ENCODE peak calls at places on chromosomes 13 and 19, in nine cellular contexts. C is CD8-positive, alpha-beta T cell; M is stomach; K is left lung; O is left ventricle myocardium inferior; R is thoracic aorta; Y is mucosa of descending colon; L is fibroblast of lung; N is tibial nerve. P is an unnamed sample.

GRCh38 chr19:16383584-16384161 is 59.0 kb downstream of the KLF2 start:
- DNase-seq in C (no peak), M (no peak), K (no peak), O (no peak), R (no peak), Y (no peak), L (no peak), N (no peak), P (no peak)

GRCh38 chr13:49134305-49134704 is 85.8 kb upstream of the MLNR start:
- DNase-seq in C (no peak), M (no peak), K (no peak), O (no peak), R (no peak), Y (no peak), L (no peak), N (no peak), P (no peak)

GRCh38 chr19:16566161-16566560 is 6.1 kb downstream of the SLC35E1 start:
- DNase-seq in C (peak), M (peak), K (no peak), O (no peak), R (no peak), Y (peak), L (no peak), N (no peak), P (no peak)

GRCh38 chr19:47377208-47377701 is 28.1 kb downstream of the DHX34 start:
- DNase-seq in C (no peak), M (no peak), K (no peak), O (peak), R (no peak), Y (no peak), L (no peak), N (no peak), P (no peak)

GRCh38 chr13:113741101-113741731 is 17.8 kb upstream of the TMEM255B start:
- DNase-seq in C (no peak), M (no peak), K (peak), O (no peak), R (no peak), Y (no peak), L (peak), N (no peak), P (no peak)

GRCh38 chr19:31301306-31301980 is 47.8 kb downstream of the TSHZ3 start:
- DNase-seq in C (no peak), M (no peak), K (no peak), O (no peak), R (no peak), Y (no peak), L (no peak), N (no peak), P (no peak)

GRCh38 chr19:2127758-2128157 is 23.6 kb downstream of the AP3D1 start:
- DNase-seq in C (no peak), M (no peak), K (no peak), O (peak), R (no peak), Y (no peak), L (no peak), N (no peak), P (no peak)

GRCh38 chr19:38839816-38840582 is 8.4 kb upstream of the ECH1 start:
- DNase-seq in C (no peak), M (no peak), K (no peak), O (no peak), R (no peak), Y (no peak), L (peak), N (no peak), P (no peak)

GRCh38 chr13:93183302-93183701 is 43.3 kb upstream of the GPC6 start:
- DNase-seq in C (no peak), M (no peak), K (no peak), O (no peak), R (no peak), Y (no peak), L (no peak), N (no peak), P (no peak)

GRCh38 chr19:40982594-40983101 is 8.4 kb upstream of the CYP2B6 start:
- DNase-seq in C (no peak), M (no peak), K (no peak), O (no peak), R (no peak), Y (no peak), L (peak), N (no peak), P (no peak)

GRCh38 chr13:44932850-44933251 is 56.4 kb downstream of the NUFIP1 start:
- DNase-seq in C (no peak), M (peak), K (no peak), O (no peak), R (no peak), Y (no peak), L (peak), N (peak), P (no peak)

GRCh38 chr19:18879579-18880373 is 16.2 kb downstream of the CERS1 start:
- DNase-seq in C (no peak), M (peak), K (peak), O (no peak), R (no peak), Y (peak), L (no peak), N (no peak), P (no peak)

GRCh38 chr19:15161028-15161984 is 39.5 kb downstream of the NOTCH3 start:
- DNase-seq in C (no peak), M (no peak), K (no peak), O (no peak), R (no peak), Y (no peak), L (peak), N (no peak), P (no peak)

GRCh38 chr19:38877781-38878574 is at the start of gene RINL:
- DNase-seq in C (peak), M (peak), K (peak), O (no peak), R (no peak), Y (peak), L (no peak), N (no peak), P (peak)

GRCh38 chr13:75365724-75366173 is 116.2 kb downstream of the TBC1D4 start:
- DNase-seq in C (no peak), M (no peak), K (no peak), O (no peak), R (no peak), Y (no peak), L (peak), N (no peak), P (peak)

GRCh38 chr19:47430041-47430802 is 10.9 kb upstream of the MEIS3 start:
- DNase-seq in C (no peak), M (peak), K (no peak), O (no peak), R (no peak), Y (peak), L (peak), N (no peak), P (no peak)

GRCh38 chr13:103883698-103884097 is 817.5 kb upstream of the SLC10A2 start:
- DNase-seq in C (no peak), M (no peak), K (no peak), O (no peak), R (no peak), Y (no peak), L (peak), N (no peak), P (no peak)

GRCh38 chr13:103878891-103879605 is 812.8 kb upstream of the SLC10A2 start:
- DNase-seq in C (no peak), M (no peak), K (no peak), O (no peak), R (no peak), Y (no peak), L (peak), N (no peak), P (no peak)

GRCh38 chr13:103884139-103884723 is 818.0 kb upstream of the SLC10A2 start:
- DNase-seq in C (no peak), M (no peak), K (no peak), O (no peak), R (no peak), Y (no peak), L (no peak), N (no peak), P (no peak)

GRCh38 chr13:103883152-103883551 is 816.9 kb upstream of the SLC10A2 start:
- DNase-seq in C (no peak), M (peak), K (peak), O (peak), R (peak), Y (peak), L (peak), N (peak), P (no peak)
- TF ChIP-seq CTCF in C (no peak), M (peak), K (peak), O (peak), R (peak), Y (no peak), L (peak), N (peak), P (no peak)

GRCh38 chr13:110416131-110416584 is 109.1 kb downstream of the COL4A2 start:
- DNase-seq in C (no peak), M (no peak), K (no peak), O (no peak), R (no peak), Y (no peak), L (no peak), N (no peak), P (no peak)
- H3K4me3 ChIP-seq in C (no peak), M (no peak), K (no peak), O (peak), R (peak), Y (no peak), L (no peak), N (no peak), P (no peak)

GRCh38 chr19:43713208-43713607 is 2.7 kb upstream of the IRGC start:
- DNase-seq in C (no peak), M (no peak), K (no peak), O (no peak), R (no peak), Y (no peak), L (no peak), N (no peak), P (no peak)

GRCh38 chr19:43705729-43706128 is 10.1 kb upstream of the IRGC start:
- DNase-seq in C (no peak), M (no peak), K (no peak), O (no peak), R (no peak), Y (no peak), L (no peak), N (no peak), P (no peak)

GRCh38 chr19:43707158-43707712 is 8.6 kb upstream of the IRGC start:
- DNase-seq in C (no peak), M (no peak), K (no peak), O (no peak), R (no peak), Y (no peak), L (no peak), N (no peak), P (no peak)

GRCh38 chr19:43711751-43712355 is 4.0 kb upstream of the IRGC start:
- DNase-seq in C (no peak), M (no peak), K (no peak), O (no peak), R (no peak), Y (peak), L (no peak), N (no peak), P (no peak)

DNA sequence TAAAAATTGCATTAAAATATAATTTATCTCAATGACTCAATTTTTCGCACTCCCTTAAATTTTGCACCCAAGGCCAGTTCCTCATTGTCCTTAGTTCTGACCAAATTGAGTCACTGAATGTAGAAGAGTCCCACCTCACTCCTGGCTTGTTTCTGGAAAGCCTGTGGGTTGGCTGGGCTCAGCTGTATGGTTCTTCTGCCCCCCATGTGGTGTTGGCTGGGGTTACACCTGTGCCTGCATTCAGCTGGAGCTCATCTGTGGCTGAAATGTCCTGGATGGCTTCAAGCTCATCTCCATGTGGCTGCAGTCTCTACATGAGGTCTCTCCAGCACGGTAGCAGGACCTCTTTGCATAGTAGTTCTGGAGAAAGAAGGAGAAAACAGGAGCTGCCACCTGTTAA is 7.2 kb upstream of the IRGC start:
- DNase-seq in C (no peak), M (no peak), K (no peak), O (no peak), R (no peak), Y (no peak), L (no peak), N (no peak), P (no peak)
- TF ChIP-seq CTCF in C (no peak), M (no peak), K (no peak), O (no peak), R (no peak), Y (no peak), L (no peak), N (no peak), P (no peak)

DNA sequence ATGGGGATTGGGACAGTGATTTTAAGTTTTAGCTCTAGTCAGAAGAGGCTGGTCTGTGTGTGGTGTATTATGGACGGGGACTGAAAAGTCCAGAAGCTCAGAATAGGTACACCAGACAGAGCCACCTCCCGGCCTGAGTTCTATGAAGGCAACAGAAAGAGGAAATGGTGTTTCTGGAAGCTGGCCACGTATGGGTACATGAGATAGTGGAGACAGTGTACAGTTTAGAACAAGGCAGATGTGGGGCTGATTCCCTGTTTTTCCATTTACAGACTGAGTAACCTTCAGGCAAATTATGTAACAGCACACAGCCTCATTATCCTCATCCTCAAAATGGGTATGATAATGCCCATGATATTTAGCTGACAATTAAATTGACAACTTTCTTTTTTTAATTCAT is 1.3 kb downstream of the ZNF175 start:
- DNase-seq in C (no peak), M (no peak), K (no peak), O (no peak), R (no peak), Y (peak), L (no peak), N (no peak), P (no peak)
- H3K4me3 ChIP-seq in C (no peak), M (no peak), K (peak), O (peak), R (peak), Y (no peak), L (peak), N (no peak), P (peak)

DNA sequence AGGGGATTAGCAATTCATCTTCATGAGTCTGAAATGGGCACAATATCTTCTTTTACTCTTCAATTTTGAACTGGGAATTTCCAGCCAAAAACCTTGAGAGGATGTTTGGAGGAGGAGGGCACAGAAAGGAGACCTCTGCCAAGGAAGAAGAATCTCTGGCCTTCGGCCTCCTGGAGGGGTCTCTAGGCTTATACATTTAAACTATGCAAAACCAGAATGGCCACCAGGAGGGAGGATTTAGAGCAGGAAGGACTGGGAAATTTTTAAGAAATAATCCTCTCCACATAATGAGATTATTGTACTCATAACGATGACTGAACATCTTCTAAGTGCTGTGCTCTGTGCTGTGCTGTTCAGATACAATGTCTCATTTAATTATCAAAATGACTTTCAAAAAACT is 325.9 kb downstream of the NDFIP2 start:
- DNase-seq in C (no peak), M (no peak), K (no peak), O (no peak), R (no peak), Y (no peak), L (no peak), N (no peak), P (no peak)
- TF ChIP-seq CTCF in C (no peak), M (no peak), K (no peak), O (no peak), R (no peak), Y (no peak), L (no peak), N (no peak), P (no peak)

GRCh38 chr19:7729831-7730285 is 2.1 kb downstream of the CLEC4G start:
- DNase-seq in C (no peak), M (no peak), K (no peak), O (no peak), R (no peak), Y (no peak), L (no peak), N (no peak), P (no peak)

GRCh38 chr19:7731615-7732014 is 295 bp downstream of the CLEC4G start:
- DNase-seq in C (no peak), M (no peak), K (no peak), O (no peak), R (no peak), Y (no peak), L (no peak), N (no peak), P (no peak)

GRCh38 chr19:7731218-7731595 is 703 bp downstream of the CLEC4G start:
- DNase-seq in C (no peak), M (no peak), K (no peak), O (no peak), R (no peak), Y (no peak), L (no peak), N (no peak), P (no peak)

GRCh38 chr19:7729211-7729610 is 2.7 kb downstream of the CLEC4G start:
- DNase-seq in C (no peak), M (no peak), K (no peak), O (no peak), R (no peak), Y (no peak), L (no peak), N (no peak), P (no peak)

DNA sequence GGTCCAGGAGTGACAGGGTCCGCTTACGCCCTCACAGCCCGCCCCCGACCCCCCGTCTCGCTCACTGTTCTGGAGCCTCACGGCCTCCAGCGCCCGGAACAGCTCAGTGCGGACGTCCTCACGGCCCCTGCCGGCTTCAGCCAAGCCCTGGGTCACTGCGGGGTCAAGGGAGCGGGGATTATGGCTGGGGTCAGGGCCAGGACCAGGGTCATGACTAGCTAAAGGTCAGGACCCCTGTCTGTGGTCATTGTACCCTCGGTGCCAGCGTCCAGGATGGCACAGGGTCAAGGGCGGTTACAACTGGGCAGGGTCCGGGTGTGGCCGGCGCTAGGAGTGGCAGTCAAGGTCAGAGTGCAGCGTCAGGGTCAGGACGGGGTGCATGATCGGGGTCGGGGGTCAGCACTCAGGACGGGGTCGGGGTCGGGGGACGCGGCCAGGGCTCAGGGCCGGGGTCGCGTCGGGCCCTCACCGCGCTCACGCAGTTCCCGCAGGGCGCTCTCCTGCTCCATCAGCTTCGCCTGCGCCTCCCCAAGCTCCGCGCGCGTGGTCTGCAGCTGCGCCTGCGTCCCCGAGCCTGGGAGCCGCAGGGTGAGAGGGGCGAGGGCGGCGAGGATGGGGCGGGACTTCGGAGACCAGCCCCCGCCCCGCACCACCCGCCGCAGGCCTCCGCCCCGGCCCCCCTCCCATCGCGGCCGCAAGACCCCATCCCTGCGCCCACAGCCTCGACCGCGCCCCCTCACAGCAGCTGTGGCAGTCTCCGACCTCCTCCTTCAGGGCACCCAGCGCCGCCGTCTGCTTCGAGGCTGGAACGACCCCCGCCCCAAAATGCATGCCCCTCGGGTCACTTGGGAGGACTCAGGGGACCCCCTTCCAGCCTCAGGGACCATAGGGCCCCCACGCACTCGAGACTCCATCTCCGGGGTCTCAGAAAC is 1.4 kb downstream of the CLEC4G start:
- DNase-seq in C (no peak), M (no peak), K (no peak), O (no peak), R (no peak), Y (no peak), L (no peak), N (no peak), P (no peak)
- H3K4me3 ChIP-seq in C (peak), M (no peak), K (peak), O (no peak), R (peak), Y (no peak), L (no peak), N (no peak), P (no peak)

DNA sequence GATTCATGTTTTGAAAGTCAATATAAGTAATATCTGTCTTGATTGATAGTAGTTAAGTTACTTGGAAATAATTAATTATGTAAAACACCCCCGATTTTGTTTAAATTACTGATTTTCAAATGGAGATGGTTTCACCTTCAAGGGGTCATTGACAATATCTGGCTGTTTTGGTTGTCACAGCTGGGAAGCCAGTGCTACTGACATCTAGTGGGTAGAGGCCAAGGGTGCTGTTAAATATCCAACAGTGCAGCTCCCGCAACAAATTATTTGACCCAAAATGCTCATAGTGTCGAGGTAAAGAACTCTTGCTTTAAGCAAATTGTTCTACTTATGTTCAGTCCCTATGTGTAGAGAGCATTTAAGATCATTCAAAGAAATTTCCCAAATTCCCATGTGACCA is 50.6 kb upstream of the PCDH20 start:
- DNase-seq in C (no peak), M (no peak), K (no peak), O (no peak), R (no peak), Y (no peak), L (no peak), N (no peak), P (no peak)
- TF ChIP-seq CTCF in C (no peak), M (no peak), K (no peak), O (peak), R (no peak), Y (no peak), L (no peak), N (no peak), P (no peak)